ENCODE peak calls at places on chromosomes 13 and 19, in eight cellular contexts. One of them, this sample, is unnamed. For H3K36me3 and H3K27me3, the result is how much of the 10 kb centered on the place peaks cover.

GRCh38 chr19:5147971-5148793 is 179.3 kb downstream of the KDM4B start:
- DNase-seq in stomach: no peak
- DNase-seq in osteoblast: peak
- DNase-seq in GM06990: peak
- DNase-seq in cardiac muscle cell: no peak
- DNase-seq in lower lobe of right lung: no peak
- DNase-seq in heart right ventricle: peak
- DNase-seq in ascending aorta: no peak
- DNase-seq in this sample: no peak

GRCh38 chr13:71754407-71754974 is 112.5 kb downstream of the DACH1 start:
- DNase-seq in stomach: no peak
- DNase-seq in osteoblast: no peak
- DNase-seq in GM06990: no peak
- DNase-seq in cardiac muscle cell: no peak
- DNase-seq in lower lobe of right lung: no peak
- DNase-seq in heart right ventricle: no peak
- DNase-seq in ascending aorta: no peak
- DNase-seq in this sample: no peak

GRCh38 chr13:24208314-24208713 is 47.8 kb downstream of the SPATA13 start:
- DNase-seq in stomach: no peak
- DNase-seq in osteoblast: peak
- DNase-seq in GM06990: no peak
- DNase-seq in cardiac muscle cell: peak
- DNase-seq in lower lobe of right lung: no peak
- DNase-seq in heart right ventricle: no peak
- DNase-seq in ascending aorta: no peak
- DNase-seq in this sample: peak

GRCh38 chr19:58513694-58514563 is 2.1 kb upstream of the SLC27A5 start:
- DNase-seq in stomach: peak
- DNase-seq in osteoblast: peak
- DNase-seq in GM06990: peak
- DNase-seq in cardiac muscle cell: peak
- DNase-seq in lower lobe of right lung: peak
- DNase-seq in heart right ventricle: peak
- DNase-seq in ascending aorta: peak
- DNase-seq in this sample: peak

GRCh38 chr19:35732540-35733179 is 9.6 kb downstream of the IGFLR1 start:
- DNase-seq in stomach: no peak
- DNase-seq in osteoblast: peak
- DNase-seq in GM06990: no peak
- DNase-seq in cardiac muscle cell: no peak
- DNase-seq in lower lobe of right lung: no peak
- DNase-seq in heart right ventricle: no peak
- DNase-seq in ascending aorta: no peak
- DNase-seq in this sample: no peak

GRCh38 chr13:26548251-26548765 is 9.2 kb upstream of the WASF3 start:
- DNase-seq in stomach: no peak
- DNase-seq in osteoblast: no peak
- DNase-seq in GM06990: no peak
- DNase-seq in cardiac muscle cell: no peak
- DNase-seq in lower lobe of right lung: no peak
- DNase-seq in heart right ventricle: no peak
- DNase-seq in ascending aorta: no peak
- DNase-seq in this sample: no peak

GRCh38 chr19:47331490-47331889 is 485 bp upstream of the C5AR2 start:
- DNase-seq in stomach: no peak
- DNase-seq in osteoblast: no peak
- DNase-seq in GM06990: no peak
- DNase-seq in cardiac muscle cell: no peak
- DNase-seq in lower lobe of right lung: no peak
- DNase-seq in heart right ventricle: no peak
- DNase-seq in ascending aorta: no peak
- DNase-seq in this sample: no peak

GRCh38 chr19:3154957-3155736 is 19.3 kb downstream of the GNA15 start:
- DNase-seq in stomach: peak
- DNase-seq in osteoblast: peak
- DNase-seq in GM06990: peak
- DNase-seq in cardiac muscle cell: peak
- DNase-seq in lower lobe of right lung: peak
- DNase-seq in heart right ventricle: peak
- DNase-seq in ascending aorta: peak
- DNase-seq in this sample: peak

GRCh38 chr19:5038631-5039271 is 69.8 kb downstream of the KDM4B start:
- DNase-seq in stomach: peak
- DNase-seq in osteoblast: peak
- DNase-seq in GM06990: no peak
- DNase-seq in cardiac muscle cell: peak
- DNase-seq in lower lobe of right lung: no peak
- DNase-seq in heart right ventricle: no peak
- DNase-seq in ascending aorta: no peak
- DNase-seq in this sample: no peak

GRCh38 chr19:28429356-28429755 is 783.6 kb downstream of the UQCRFS1 start:
- DNase-seq in stomach: no peak
- DNase-seq in osteoblast: no peak
- DNase-seq in GM06990: no peak
- DNase-seq in cardiac muscle cell: no peak
- DNase-seq in lower lobe of right lung: no peak
- DNase-seq in heart right ventricle: no peak
- DNase-seq in ascending aorta: no peak
- DNase-seq in this sample: no peak

GRCh38 chr13:80680786-80681366 is 339.9 kb upstream of the SPRY2 start:
- DNase-seq in stomach: no peak
- DNase-seq in osteoblast: no peak
- DNase-seq in GM06990: no peak
- DNase-seq in cardiac muscle cell: no peak
- DNase-seq in lower lobe of right lung: no peak
- DNase-seq in heart right ventricle: no peak
- DNase-seq in ascending aorta: no peak
- DNase-seq in this sample: no peak

GRCh38 chr13:35988648-35989081 is 142.5 kb downstream of the DCLK1 start:
- DNase-seq in stomach: no peak
- DNase-seq in osteoblast: no peak
- DNase-seq in GM06990: no peak
- DNase-seq in cardiac muscle cell: peak
- DNase-seq in lower lobe of right lung: no peak
- DNase-seq in heart right ventricle: no peak
- DNase-seq in ascending aorta: no peak
- DNase-seq in this sample: no peak

GRCh38 chr19:33047422-33047821 is 17.3 kb downstream of the RHPN2 start:
- DNase-seq in stomach: peak
- DNase-seq in osteoblast: no peak
- DNase-seq in GM06990: no peak
- DNase-seq in cardiac muscle cell: peak
- DNase-seq in lower lobe of right lung: peak
- DNase-seq in heart right ventricle: no peak
- DNase-seq in ascending aorta: no peak
- DNase-seq in this sample: peak

DNA sequence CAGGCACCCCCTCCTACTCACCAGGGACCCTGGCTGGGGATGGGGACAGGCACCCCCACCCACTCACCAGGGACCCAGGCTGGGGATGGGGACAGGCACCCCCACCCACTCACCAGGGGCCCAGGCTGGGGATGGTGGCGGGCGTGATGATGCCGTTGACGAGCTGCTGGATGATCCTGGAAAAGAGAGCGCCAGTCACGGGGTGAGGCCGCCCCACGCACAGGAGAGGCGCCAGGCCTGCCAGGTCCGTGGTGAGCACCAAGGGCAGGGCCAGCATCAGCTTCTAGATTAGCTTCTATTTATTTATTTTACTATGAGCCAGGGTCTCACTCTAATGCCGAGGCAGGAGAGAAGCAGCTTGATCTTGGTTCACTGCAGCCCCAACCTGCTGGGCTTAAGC is 10.4 kb downstream of the FGF22 start:
- DNase-seq in stomach: no peak
- DNase-seq in osteoblast: peak
- DNase-seq in GM06990: no peak
- DNase-seq in cardiac muscle cell: no peak
- DNase-seq in lower lobe of right lung: no peak
- DNase-seq in heart right ventricle: no peak
- DNase-seq in ascending aorta: no peak
- DNase-seq in this sample: no peak
- H3K36me3 ChIP-seq in stomach: half or more
- H3K36me3 ChIP-seq in osteoblast: under half
- H3K36me3 ChIP-seq in GM06990: under half
- H3K36me3 ChIP-seq in cardiac muscle cell: under half
- H3K36me3 ChIP-seq in lower lobe of right lung: half or more
- H3K36me3 ChIP-seq in heart right ventricle: under half
- H3K36me3 ChIP-seq in ascending aorta: half or more
- H3K36me3 ChIP-seq in this sample: under half

GRCh38 chr19:34265221-34265650 is 10.9 kb downstream of the GARRE1 start:
- DNase-seq in stomach: no peak
- DNase-seq in osteoblast: no peak
- DNase-seq in GM06990: no peak
- DNase-seq in cardiac muscle cell: no peak
- DNase-seq in lower lobe of right lung: no peak
- DNase-seq in heart right ventricle: no peak
- DNase-seq in ascending aorta: no peak
- DNase-seq in this sample: no peak
- TF ChIP-seq CTCF in stomach: no peak
- TF ChIP-seq CTCF in osteoblast: no peak
- TF ChIP-seq CTCF in GM06990: no peak
- TF ChIP-seq CTCF in cardiac muscle cell: no peak
- TF ChIP-seq CTCF in lower lobe of right lung: no peak
- TF ChIP-seq CTCF in heart right ventricle: no peak
- TF ChIP-seq CTCF in ascending aorta: no peak
- TF ChIP-seq CTCF in this sample: no peak

DNA sequence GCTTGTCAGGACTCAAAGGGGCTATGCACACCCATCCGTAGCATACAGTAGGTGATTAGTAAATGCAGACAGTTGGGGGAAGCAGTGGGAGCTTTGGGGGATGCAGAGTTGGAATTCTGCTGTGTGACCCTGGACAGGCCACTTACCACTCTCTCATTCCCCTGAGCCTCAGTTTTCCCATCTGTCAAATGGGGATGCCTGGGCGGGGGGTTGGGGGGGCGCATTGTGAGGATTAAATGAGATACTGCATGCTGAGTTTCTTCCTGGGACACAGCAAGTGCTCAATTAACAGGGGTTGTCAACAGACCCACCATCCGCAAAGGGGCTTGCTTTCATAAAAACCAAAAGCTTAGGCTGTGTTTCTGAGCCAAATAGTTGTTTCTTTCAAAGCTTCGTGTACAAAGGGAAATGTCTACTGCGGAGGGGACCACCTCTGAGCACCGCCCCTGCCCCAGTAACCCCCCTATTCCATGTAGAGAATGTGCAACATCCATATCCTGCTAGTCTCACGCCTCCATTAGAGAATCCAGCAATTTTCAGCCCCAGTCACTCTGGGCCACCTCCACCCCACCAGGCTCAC is 132.4 kb downstream of the IER2 start:
- DNase-seq in stomach: no peak
- DNase-seq in osteoblast: no peak
- DNase-seq in GM06990: no peak
- DNase-seq in cardiac muscle cell: no peak
- DNase-seq in lower lobe of right lung: no peak
- DNase-seq in heart right ventricle: no peak
- DNase-seq in ascending aorta: no peak
- DNase-seq in this sample: no peak
- H3K27me3 ChIP-seq in stomach: under half
- H3K27me3 ChIP-seq in osteoblast: under half
- H3K27me3 ChIP-seq in GM06990: under half
- H3K27me3 ChIP-seq in cardiac muscle cell: under half
- H3K27me3 ChIP-seq in lower lobe of right lung: under half
- H3K27me3 ChIP-seq in heart right ventricle: under half
- H3K27me3 ChIP-seq in ascending aorta: under half
- H3K27me3 ChIP-seq in this sample: under half

DNA sequence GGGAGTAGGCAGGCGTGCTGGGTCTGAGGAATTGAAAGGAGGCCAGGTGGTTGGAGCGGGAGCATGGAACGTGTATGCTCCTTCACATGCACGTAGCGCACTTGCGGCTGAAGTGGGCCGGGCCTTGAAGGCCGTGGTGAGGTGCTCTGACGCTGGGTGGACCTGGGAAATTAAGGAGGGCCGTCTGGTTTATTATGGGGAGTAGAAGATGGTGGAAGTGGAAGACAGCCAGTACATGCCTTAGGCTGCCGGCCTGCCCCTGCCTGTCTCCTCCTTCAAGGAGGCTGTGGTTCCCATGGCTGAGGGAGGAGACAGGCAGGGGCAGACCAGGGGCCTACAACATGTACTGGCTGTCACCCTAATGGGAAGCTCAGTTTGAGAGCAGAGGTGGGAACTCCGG is 23.9 kb downstream of the GATAD2A start:
- DNase-seq in stomach: no peak
- DNase-seq in osteoblast: no peak
- DNase-seq in GM06990: no peak
- DNase-seq in cardiac muscle cell: no peak
- DNase-seq in lower lobe of right lung: no peak
- DNase-seq in heart right ventricle: no peak
- DNase-seq in ascending aorta: no peak
- DNase-seq in this sample: no peak
- H3K36me3 ChIP-seq in stomach: under half
- H3K36me3 ChIP-seq in osteoblast: under half
- H3K36me3 ChIP-seq in GM06990: under half
- H3K36me3 ChIP-seq in cardiac muscle cell: under half
- H3K36me3 ChIP-seq in lower lobe of right lung: under half
- H3K36me3 ChIP-seq in heart right ventricle: under half
- H3K36me3 ChIP-seq in ascending aorta: under half
- H3K36me3 ChIP-seq in this sample: under half

GRCh38 chr13:75689686-75690085 is 53.6 kb downstream of the LMO7 start:
- DNase-seq in stomach: no peak
- DNase-seq in osteoblast: peak
- DNase-seq in GM06990: no peak
- DNase-seq in cardiac muscle cell: no peak
- DNase-seq in lower lobe of right lung: no peak
- DNase-seq in heart right ventricle: no peak
- DNase-seq in ascending aorta: no peak
- DNase-seq in this sample: no peak

GRCh38 chr13:75693227-75693626 is 57.1 kb downstream of the LMO7 start:
- DNase-seq in stomach: no peak
- DNase-seq in osteoblast: no peak
- DNase-seq in GM06990: no peak
- DNase-seq in cardiac muscle cell: no peak
- DNase-seq in lower lobe of right lung: no peak
- DNase-seq in heart right ventricle: no peak
- DNase-seq in ascending aorta: no peak
- DNase-seq in this sample: no peak

GRCh38 chr13:75694742-75695141 is 58.6 kb downstream of the LMO7 start:
- DNase-seq in stomach: no peak
- DNase-seq in osteoblast: no peak
- DNase-seq in GM06990: no peak
- DNase-seq in cardiac muscle cell: no peak
- DNase-seq in lower lobe of right lung: no peak
- DNase-seq in heart right ventricle: no peak
- DNase-seq in ascending aorta: no peak
- DNase-seq in this sample: no peak

GRCh38 chr13:75687145-75687763 is 51.1 kb downstream of the LMO7 start:
- DNase-seq in stomach: no peak
- DNase-seq in osteoblast: no peak
- DNase-seq in GM06990: no peak
- DNase-seq in cardiac muscle cell: peak
- DNase-seq in lower lobe of right lung: no peak
- DNase-seq in heart right ventricle: no peak
- DNase-seq in ascending aorta: no peak
- DNase-seq in this sample: no peak

GRCh38 chr13:75691183-75691582 is 55.1 kb downstream of the LMO7 start:
- DNase-seq in stomach: no peak
- DNase-seq in osteoblast: no peak
- DNase-seq in GM06990: no peak
- DNase-seq in cardiac muscle cell: no peak
- DNase-seq in lower lobe of right lung: no peak
- DNase-seq in heart right ventricle: no peak
- DNase-seq in ascending aorta: no peak
- DNase-seq in this sample: no peak
- TF ChIP-seq CTCF in stomach: no peak
- TF ChIP-seq CTCF in osteoblast: no peak
- TF ChIP-seq CTCF in GM06990: no peak
- TF ChIP-seq CTCF in cardiac muscle cell: no peak
- TF ChIP-seq CTCF in lower lobe of right lung: no peak
- TF ChIP-seq CTCF in heart right ventricle: no peak
- TF ChIP-seq CTCF in ascending aorta: no peak
- TF ChIP-seq CTCF in this sample: no peak

This sample was measured in kidney epithelial cell.